ENCODE peak calls at places on chromosomes 13 and 19, in seven cellular contexts. Z is HS-5; S is stimulated activated CD4-positive, alpha-beta T cell treated with anti-CD3 and anti-CD28 coated beads, Interleukin-4, amount 100 ng/mL, for 1 hour; U is fibroblast of mammary gland; V is osteoblast; I is NCI-H2029; M is activated T-helper 1 cell treated with anti-CD3 and anti-CD28 coated beads, Interleukin-12 subunit alpha, Interleukin-12 subunit beta, Interleukin-2, Interleukin-4 antibody, amounts not matched to agents 30 ng/mL and 10 ng/mL and 1 ng/mL, durations not matched to agents 14 hours and 24 hours and 36 hours. Q is an unnamed sample.

GRCh38 chr19:52343548-52343947 is 7.5 kb downstream of the ZNF610 start:
- DNase-seq in Z (no peak), S (peak; percentile 30), U (peak; percentile 31), V (no peak), I (peak; percentile 70), M (peak; percentile 19), Q (peak; percentile 51)

GRCh38 chr19:41265376-41266153 is 1.4 kb downstream of the HNRNPUL1 start:
- DNase-seq in Z (no peak), S (no peak), U (peak; percentile 25), V (no peak), I (no peak), M (no peak), Q (no peak)

GRCh38 chr13:38202730-38203129 is 146.9 kb upstream of the UFM1 start:
- DNase-seq in Z (peak; percentile 31), S (no peak), U (peak; percentile 74), V (no peak), I (no peak), M (no peak), Q (no peak)

GRCh38 chr19:15696654-15697194 is 23.8 kb downstream of the CYP4F12 start:
- DNase-seq in Z (no peak), S (no peak), U (no peak), V (no peak), I (no peak), M (no peak), Q (no peak)

GRCh38 chr13:97577026-97577425 is 143.1 kb downstream of the RAP2A start:
- DNase-seq in Z (no peak), S (no peak), U (no peak), V (no peak), I (no peak), M (no peak), Q (no peak)

GRCh38 chr19:8251025-8251472 is 41.9 kb downstream of the CERS4 start:
- DNase-seq in Z (no peak), S (no peak), U (peak; percentile 56), V (peak; percentile 83), I (peak; percentile 82), M (no peak), Q (no peak)

GRCh38 chr13:56015919-56016318 is 1124.8 kb upstream of the PRR20A start:
- DNase-seq in Z (no peak), S (no peak), U (no peak), V (no peak), I (no peak), M (no peak), Q (no peak)

GRCh38 chr19:35107541-35107939 is 8.1 kb upstream of the FXYD3 start:
- DNase-seq in Z (no peak), S (no peak), U (peak; percentile 56), V (peak; percentile 90), I (no peak), M (no peak), Q (no peak)

GRCh38 chr13:99218969-99219368 is 18.3 kb downstream of the UBAC2 start:
- DNase-seq in Z (no peak), S (peak; percentile 35), U (no peak), V (no peak), I (no peak), M (peak; percentile 66), Q (no peak)

GRCh38 chr19:2253106-2254051 is 2.8 kb downstream of the JSRP1 start:
- DNase-seq in Z (no peak), S (no peak), U (no peak), V (peak; percentile 90), I (no peak), M (no peak), Q (no peak)

GRCh38 chr19:35729021-35729420 is 11.2 kb downstream of the KMT2B start:
- DNase-seq in Z (no peak), S (no peak), U (no peak), V (peak; percentile 55), I (no peak), M (no peak), Q (no peak)

GRCh38 chr19:27765912-27766725 is 1446.8 kb downstream of the UQCRFS1 start:
- DNase-seq in Z (no peak), S (no peak), U (no peak), V (no peak), I (no peak), M (no peak), Q (no peak)

GRCh38 chr13:57624565-57625435 is 6.7 kb upstream of the PCDH17 start:
- DNase-seq in Z (no peak), S (no peak), U (peak; percentile 62), V (peak; percentile 75), I (no peak), M (no peak), Q (peak; percentile 31)

GRCh38 chr19:42401365-42402303 is 11.5 kb upstream of the CNFN start:
- DNase-seq in Z (peak; percentile 40), S (peak; percentile 81), U (peak; percentile 77), V (peak; percentile 97), I (peak; percentile 53), M (peak; percentile 57), Q (peak; percentile 70)

GRCh38 chr19:11581740-11582139 is 4.3 kb upstream of the ACP5 start:
- DNase-seq in Z (no peak), S (peak; percentile 59), U (peak; percentile 44), V (peak; percentile 91), I (no peak), M (peak; percentile 24), Q (no peak)

GRCh38 chr13:42137856-42138537 is 89.5 kb downstream of the DGKH start:
- DNase-seq in Z (no peak), S (no peak), U (peak; percentile 62), V (no peak), I (no peak), M (no peak), Q (no peak)

GRCh38 chr19:7899751-7900352 is 3.8 kb upstream of the MAP2K7 start:
- DNase-seq in Z (no peak), S (no peak), U (no peak), V (peak; percentile 60), I (no peak), M (no peak), Q (no peak)

GRCh38 chr13:77040076-77040475 is 13.1 kb upstream of the FBXL3 start:
- DNase-seq in Z (no peak), S (no peak), U (no peak), V (no peak), I (peak; percentile 54), M (no peak), Q (no peak)

GRCh38 chr13:41909524-41909923 is 51.4 kb downstream of the VWA8 start:
- DNase-seq in Z (no peak), S (no peak), U (no peak), V (no peak), I (no peak), M (no peak), Q (no peak)

GRCh38 chr13:97478247-97478646 is 44.3 kb downstream of the RAP2A start:
- DNase-seq in Z (no peak), S (no peak), U (no peak), V (no peak), I (no peak), M (no peak), Q (no peak)

GRCh38 chr13:104577029-104577820 is 1511.0 kb upstream of the SLC10A2 start:
- DNase-seq in Z (no peak), S (no peak), U (peak; percentile 1), V (no peak), I (no peak), M (no peak), Q (no peak)

GRCh38 chr13:21964686-21965085 is 293.8 kb downstream of the FGF9 start:
- DNase-seq in Z (no peak), S (no peak), U (no peak), V (no peak), I (no peak), M (no peak), Q (no peak)

GRCh38 chr13:89375839-89376238 is 1704.7 kb downstream of the SLITRK5 start:
- DNase-seq in Z (peak; percentile 11), S (no peak), U (peak; percentile 74), V (no peak), I (no peak), M (no peak), Q (no peak)

GRCh38 chr13:59442946-59443345 is 720.8 kb downstream of the DIAPH3 start:
- DNase-seq in Z (no peak), S (no peak), U (no peak), V (no peak), I (no peak), M (no peak), Q (no peak)

GRCh38 chr13:93116809-93117208 is 109.8 kb upstream of the GPC6 start:
- DNase-seq in Z (no peak), S (no peak), U (no peak), V (no peak), I (peak; percentile 29), M (no peak), Q (no peak)

GRCh38 chr13:32538234-32538620 is 368 bp downstream of the N4BP2L2 start:
- DNase-seq in Z (peak; percentile 2), S (no peak), U (peak; percentile 45), V (no peak), I (no peak), M (no peak), Q (peak; percentile 27)

GRCh38 chr13:32125746-32126145 is 94.2 kb downstream of the FRY start:
- DNase-seq in Z (peak; percentile 8), S (no peak), U (no peak), V (peak; percentile 73), I (no peak), M (no peak), Q (no peak)

GRCh38 chr13:35016362-35017148 is 74.5 kb downstream of the NBEA start:
- DNase-seq in Z (no peak), S (no peak), U (no peak), V (no peak), I (no peak), M (no peak), Q (no peak)

GRCh38 chr13:79480954-79481684 is at the start of gene NDFIP2:
- DNase-seq in Z (no peak), S (peak; percentile 91), U (peak; percentile 69), V (peak; percentile 79), I (peak; percentile 54), M (peak; percentile 89), Q (peak; percentile 91)

GRCh38 chr19:51660975-51661600 is 14.5 kb upstream of the SIGLEC14 start:
- DNase-seq in Z (peak; percentile 5), S (peak; percentile 56), U (peak; percentile 79), V (peak; percentile 90), I (peak; percentile 46), M (no peak), Q (peak; percentile 64)

GRCh38 chr19:30326076-30326710 is 46.0 kb upstream of the ZNF536 start:
- DNase-seq in Z (no peak), S (no peak), U (no peak), V (no peak), I (no peak), M (no peak), Q (no peak)

GRCh38 chr19:56637976-56638555 is 4.9 kb upstream of the SMIM17 start:
- DNase-seq in Z (no peak), S (peak; percentile 6), U (peak; percentile 74), V (peak; percentile 93), I (no peak), M (no peak), Q (peak; percentile 53)

Q was measured in HEK293T.